ENCODE peak calls at places on chromosomes 6 and 20, in seven cellular contexts. J is tibial nerve, G is BJ, V is HL-60, A is AG04449, E is astrocyte of the spinal cord, N is cardiac fibroblast. Y is an unnamed sample.

GRCh38 chr20:13851279-13851678 is 66.5 kb downstream of the NDUFAF5 start:
- DNase-seq in G (no peak), V (no peak), N (no peak), J (no peak), A (no peak), E (no peak), Y (no peak)

GRCh38 chr6:2502998-2503674 is 247.6 kb downstream of the MYLK4 start:
- DNase-seq in J (no peak), G (no peak), E (no peak), A (no peak), V (no peak), N (no peak), Y (no peak)

GRCh38 chr6:89749918-89750317 is 69.7 kb downstream of the MDN1 start:
- DNase-seq in A (no peak), V (no peak), G (no peak), E (no peak), N (no peak), J (no peak), Y (no peak)

GRCh38 chr6:28980797-28981390 is 24.2 kb downstream of the ZNF311 start:
- DNase-seq in E (peak; percentile 89), A (no peak), V (no peak), J (peak; percentile 39), G (no peak), N (peak; percentile 84), Y (peak; percentile 72)

GRCh38 chr6:72374864-72375263 is 247.0 kb upstream of the KCNQ5 start:
- DNase-seq in E (no peak), V (no peak), N (no peak), J (no peak), A (no peak), G (no peak), Y (no peak)

GRCh38 chr6:22906091-22906549 is 336.8 kb downstream of the HDGFL1 start:
- DNase-seq in N (peak; percentile 69), G (no peak), J (no peak), E (peak; percentile 38), V (no peak), A (no peak), Y (no peak)

GRCh38 chr20:25739615-25740320 is 43.1 kb upstream of the ZNF337 start:
- DNase-seq in N (peak; percentile 33), G (no peak), V (no peak), E (peak; percentile 27), J (no peak), A (no peak), Y (no peak)

GRCh38 chr6:138257638-138258040 is 39.3 kb upstream of the PBOV1 start:
- DNase-seq in G (no peak), N (no peak), E (no peak), V (no peak), A (no peak), J (no peak), Y (no peak)

GRCh38 chr20:10619427-10619826 is 54.4 kb downstream of the JAG1 start:
- DNase-seq in A (peak; percentile 88), V (no peak), G (peak; percentile 91), E (peak; percentile 93), N (peak; percentile 93), J (no peak), Y (peak; percentile 91)

GRCh38 chr20:24212494-24212893 is 223.9 kb upstream of the GGTLC1 start:
- DNase-seq in E (no peak), G (no peak), N (no peak), V (no peak), A (no peak), J (no peak), Y (no peak)

GRCh38 chr6:105748737-105749161 is 337.4 kb upstream of the PRDM1 start:
- DNase-seq in J (no peak), G (no peak), E (no peak), N (peak; percentile 56), V (peak; percentile 71), A (no peak), Y (no peak)

GRCh38 chr6:35496036-35496850 is 636 bp downstream of the TEAD3 start:
- DNase-seq in J (no peak), G (no peak), A (no peak), V (no peak), E (peak; percentile 19), N (peak; percentile 54), Y (no peak)

GRCh38 chr6:18088419-18089296 is 33.8 kb downstream of the NHLRC1 start:
- DNase-seq in E (no peak), V (no peak), N (no peak), G (no peak), A (no peak), J (no peak), Y (no peak)

GRCh38 chr6:142913511-142914047 is 31.4 kb downstream of the HIVEP2 start:
- DNase-seq in G (no peak), V (peak; percentile 35), J (peak; percentile 12), N (no peak), A (no peak), E (no peak), Y (no peak)

GRCh38 chr6:162710438-162710837 is 17.1 kb downstream of the PRKN start:
- DNase-seq in A (no peak), N (no peak), G (no peak), V (no peak), E (no peak), J (no peak), Y (no peak)

GRCh38 chr6:143238306-143238705 is 177.6 kb downstream of the AIG1 start:
- DNase-seq in G (no peak), E (no peak), V (no peak), A (no peak), N (no peak), J (no peak), Y (no peak)

GRCh38 chr20:53837126-53837826 is 233.1 kb downstream of the BCAS1 start:
- DNase-seq in J (no peak), V (no peak), N (no peak), A (no peak), G (no peak), E (no peak), Y (no peak)

GRCh38 chr20:21569586-21569985 is 55.7 kb upstream of the NKX2-2 start:
- DNase-seq in E (no peak), G (no peak), J (no peak), V (no peak), N (no peak), A (no peak), Y (no peak)

GRCh38 chr20:227439-228105 is 514 bp downstream of the DEFB129 start:
- DNase-seq in G (no peak), E (no peak), A (no peak), J (no peak), N (no peak), V (peak; percentile 18), Y (no peak)

GRCh38 chr6:39642300-39642699 is 82.9 kb downstream of the KIF6 start:
- DNase-seq in J (no peak), A (no peak), N (no peak), G (no peak), V (no peak), E (peak; percentile 38), Y (no peak)
- TF ChIP-seq CTCF in J (no peak), A (no peak), N (no peak), G (no peak), V (no peak), E (no peak), Y (no peak)

GRCh38 chr20:57352305-57352704 is 1.2 kb downstream of the RAE1 start:
- DNase-seq in G (no peak), J (no peak), E (no peak), V (no peak), N (no peak), A (no peak), Y (no peak)
- H3K4me3 ChIP-seq in G (peak overlapping the region; percentile 57), J (peak overlapping the region; percentile 96), E (peak overlapping the region; percentile 94), V (peak overlapping the region; percentile 98), N (peak overlapping the region; percentile 68), A (peak overlapping the region; percentile 100), Y (peak overlapping the region; percentile 100)

GRCh38 chr6:148339766-148340165 is 2.9 kb upstream of the SASH1 start:
- DNase-seq in N (no peak), V (no peak), A (no peak), G (no peak), J (no peak), E (no peak), Y (no peak)

GRCh38 chr6:148336901-148337300 is 5.7 kb upstream of the SASH1 start:
- DNase-seq in G (no peak), A (no peak), V (no peak), J (no peak), E (no peak), N (no peak), Y (no peak)

GRCh38 chr6:148340586-148341297 is 1.9 kb upstream of the SASH1 start:
- DNase-seq in A (no peak), V (no peak), J (no peak), E (no peak), N (no peak), G (no peak), Y (no peak)

GRCh38 chr6:148332088-148332487 is 10.6 kb upstream of the SASH1 start:
- DNase-seq in A (no peak), V (no peak), E (no peak), G (no peak), N (no peak), J (no peak), Y (no peak)

GRCh38 chr6:148335582-148335981 is 7.1 kb upstream of the SASH1 start:
- DNase-seq in N (peak; percentile 62), J (no peak), E (no peak), G (no peak), A (no peak), V (no peak), Y (no peak)
- TF ChIP-seq CTCF in N (no peak), J (no peak), E (no peak), G (no peak), A (no peak), V (no peak), Y (no peak)

GRCh38 chr6:292506-293184 is 358 bp downstream of the DUSP22 start:
- DNase-seq in V (peak; percentile 38), G (no peak), N (peak; percentile 51), J (peak; percentile 74), A (no peak), E (peak; percentile 54), Y (no peak)

GRCh38 chr6:293185-294174 is 1.2 kb downstream of the DUSP22 start:
- DNase-seq in G (no peak), N (peak; percentile 38), J (peak; percentile 51), E (peak; percentile 42), A (no peak), V (no peak), Y (no peak)

GRCh38 chr6:291148-291696 is 1.1 kb upstream of the DUSP22 start:
- DNase-seq in E (peak; percentile 18), J (no peak), A (no peak), N (peak; percentile 51), V (no peak), G (no peak), Y (no peak)

GRCh38 chr6:290111-290932 is 2.0 kb upstream of the DUSP22 start:
- DNase-seq in A (no peak), E (no peak), G (no peak), V (no peak), J (peak; percentile 4), N (no peak), Y (no peak)

DNA sequence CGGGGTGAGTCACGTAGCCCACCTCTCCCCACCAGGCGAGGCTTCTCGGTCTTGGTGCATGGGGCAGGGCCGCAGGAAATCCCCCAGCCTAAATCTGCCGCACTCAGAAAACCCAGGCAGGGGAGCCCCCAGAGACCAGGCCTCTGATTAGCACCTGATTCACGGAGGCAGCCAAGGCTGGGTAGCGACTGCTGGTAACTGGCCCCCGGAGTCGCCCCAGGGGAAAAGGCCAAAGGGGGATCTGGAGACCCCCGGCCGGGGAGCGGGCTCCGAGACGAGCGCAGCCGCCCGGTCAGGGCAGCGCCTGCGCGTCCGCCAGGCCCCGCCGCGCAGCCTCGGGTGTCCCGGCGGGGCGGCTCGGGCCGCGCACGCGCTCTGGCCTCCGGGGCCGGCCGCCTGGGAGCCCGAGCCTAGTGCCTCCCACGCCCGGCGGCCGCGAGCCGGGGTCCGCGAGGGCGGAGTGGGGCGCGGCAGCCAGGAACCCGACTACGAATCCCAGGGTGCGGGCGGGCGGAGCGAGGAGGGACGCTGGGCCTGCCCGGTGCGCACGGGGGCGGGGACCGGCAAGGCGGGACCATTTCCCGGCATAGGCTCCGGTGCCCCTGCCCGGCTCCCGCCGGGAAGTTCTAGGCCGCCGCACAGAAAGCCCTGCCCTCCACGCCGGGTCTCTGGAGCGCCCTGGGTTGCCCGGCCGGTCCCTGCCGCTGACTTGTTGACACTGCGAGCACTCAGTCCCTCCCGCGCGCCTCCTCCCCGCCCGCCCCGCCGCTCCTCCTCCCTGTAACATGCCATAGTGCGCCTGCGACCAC is at the start of gene DUSP22:
- DNase-seq in G (peak; percentile 46), V (peak; percentile 49), E (peak; percentile 87), A (no peak), J (peak; percentile 73), N (peak; percentile 83), Y (peak; percentile 40)
- H3K4me3 ChIP-seq in G (peak within 1 kb of the TSS; percentile 69), V (peak within 1 kb of the TSS; percentile 68), E (peak within 1 kb of the TSS; percentile 65), A (peak within 1 kb of the TSS; percentile 76), J (peak within 1 kb of the TSS; percentile 62), N (peak within 1 kb of the TSS; percentile 72), Y (peak within 1 kb of the TSS; percentile 62)

Y was measured in astrocyte of the cerebellum.